ENCODE peak calls at places on chromosomes 11 and 22, in six cellular contexts. Q is K562, F is GM12878, C is stomach, E is transverse colon, J is upper lobe of left lung. R is an unnamed sample. For H3K4me1, the result is how much of the 10 kb centered on the place peaks cover.

GRCh38 chr22:24359452-24360120 is 67.8 kb upstream of the ADORA2A start:
- DNase-seq in F (no peak), E (no peak), J (no peak), Q (no peak), C (no peak), R (no peak)

GRCh38 chr11:117985953-117986887 is at the start of gene IL10RA:
- DNase-seq in E (peak), F (no peak), J (peak), C (peak), Q (peak), R (peak)

GRCh38 chr11:119701591-119702260 is 27.3 kb downstream of the NECTIN1 start:
- DNase-seq in C (no peak), F (no peak), E (no peak), Q (no peak), J (no peak), R (no peak)

GRCh38 chr11:64762916-64763803 is 3.4 kb upstream of the PYGM start:
- DNase-seq in Q (no peak), J (no peak), C (peak), F (no peak), E (no peak), R (peak)

GRCh38 chr22:41544671-41545476 is 604 bp upstream of the POLR3H start:
- DNase-seq in Q (no peak), F (no peak), C (no peak), J (no peak), E (no peak), R (no peak)

GRCh38 chr22:27133951-27134664 is 476.7 kb downstream of the MIAT start:
- DNase-seq in F (no peak), Q (peak), E (peak), C (peak), J (peak), R (no peak)

GRCh38 chr22:23305922-23306374 is 125.6 kb downstream of the BCR start:
- DNase-seq in C (peak), Q (no peak), F (no peak), J (peak), E (peak), R (peak)

GRCh38 chr22:46977656-46978343 is 215.3 kb downstream of the TBC1D22A start:
- DNase-seq in J (no peak), F (no peak), C (peak), Q (no peak), E (no peak), R (no peak)

GRCh38 chr11:120225372-120225909 is 14.5 kb upstream of the POU2F3 start:
- DNase-seq in E (no peak), J (no peak), C (no peak), Q (no peak), F (no peak), R (no peak)

GRCh38 chr22:20299736-20300136 is 20.1 kb downstream of the DGCR6L start:
- DNase-seq in J (peak), C (peak), E (peak), Q (no peak), F (no peak), R (no peak)

GRCh38 chr11:77677138-77677537 is 39.5 kb upstream of the CLNS1A start:
- DNase-seq in F (no peak), C (no peak), J (no peak), E (no peak), Q (no peak), R (no peak)

GRCh38 chr11:75498556-75499255 is 27.0 kb downstream of the GDPD5 start:
- DNase-seq in J (no peak), F (no peak), Q (no peak), C (no peak), E (no peak), R (no peak)

GRCh38 chr11:123536690-123537437 is 106.8 kb downstream of the GRAMD1B start:
- DNase-seq in E (no peak), C (no peak), Q (no peak), F (no peak), J (peak), R (no peak)

GRCh38 chr11:3042496-3043314 is 14.5 kb downstream of the CARS1 start:
- DNase-seq in Q (no peak), J (no peak), C (no peak), E (no peak), F (no peak), R (no peak)

GRCh38 chr11:68750197-68750987 is 928 bp downstream of the TESMIN start:
- DNase-seq in Q (peak), C (no peak), F (no peak), E (peak), J (peak), R (no peak)

GRCh38 chr11:121415861-121416260 is 36.3 kb upstream of the SORL1 start:
- DNase-seq in J (peak), E (peak), F (no peak), Q (no peak), C (no peak), R (no peak)

GRCh38 chr11:12901874-12902481 is 107.1 kb upstream of the RASSF10 start:
- DNase-seq in E (no peak), J (no peak), C (no peak), Q (no peak), F (no peak), R (no peak)

GRCh38 chr22:46377566-46378498 is 42.3 kb downstream of the TRMU start:
- DNase-seq in E (peak), Q (no peak), F (no peak), J (peak), C (peak), R (no peak)

GRCh38 chr22:26979294-26979693 is 321.9 kb downstream of the MIAT start:
- DNase-seq in F (no peak), Q (no peak), J (no peak), C (no peak), E (no peak), R (no peak)

GRCh38 chr11:57546869-57547518 is 9.6 kb downstream of the SMTNL1 start:
- DNase-seq in F (no peak), C (no peak), J (no peak), Q (peak), E (no peak), R (no peak)

GRCh38 chr22:25363474-25363873 is 144.0 kb downstream of the CRYBB2 start:
- DNase-seq in J (no peak), E (no peak), Q (no peak), C (no peak), F (no peak), R (peak)
- TF ChIP-seq POLR2AphosphoS5 in J (no peak), E (no peak), Q (no peak), C (no peak), F (no peak), R (no peak)

DNA sequence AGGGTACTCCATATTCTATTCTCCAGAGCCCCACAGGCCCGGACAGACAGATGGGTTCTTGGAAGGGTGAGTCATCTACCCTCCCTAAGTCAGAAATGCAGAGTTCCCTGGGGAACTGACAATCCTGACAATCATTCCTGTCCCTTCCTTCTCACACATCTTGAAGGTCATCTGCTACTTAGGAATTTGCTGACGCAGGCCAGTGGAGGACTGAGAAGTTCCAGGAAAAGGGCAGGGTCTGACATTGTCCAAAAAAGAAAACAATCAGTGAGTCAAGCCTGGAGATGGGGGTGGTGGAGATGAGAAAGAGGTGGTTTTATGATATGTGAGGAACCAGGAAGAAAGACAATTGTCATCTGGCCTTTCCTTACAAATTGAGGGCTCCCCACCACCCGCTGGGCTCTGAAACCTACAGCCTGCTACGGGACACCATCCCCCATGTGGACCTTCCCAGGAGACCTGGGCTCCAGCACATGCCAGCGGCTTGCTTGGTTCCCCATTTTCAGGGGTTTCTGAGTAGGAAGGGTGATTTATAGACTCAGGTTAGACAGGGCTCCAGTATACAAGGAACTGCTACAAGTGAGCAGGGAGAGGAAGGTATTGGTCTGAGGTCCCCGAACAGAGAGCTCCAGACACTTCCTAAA is 12.9 kb downstream of the CD59 start:
- DNase-seq in J (peak), F (no peak), E (no peak), Q (peak), C (no peak), R (no peak)
- H3K4me1 ChIP-seq in J (half or more), F (under half), E (under half), Q (under half), C (half or more), R (half or more)

GRCh38 chr22:36340621-36341020 is 47.1 kb downstream of the MYH9 start:
- DNase-seq in E (no peak), C (peak), F (no peak), J (no peak), Q (no peak), R (no peak)

GRCh38 chr22:36343720-36344105 is 44.1 kb downstream of the MYH9 start:
- DNase-seq in Q (no peak), C (peak), J (peak), E (no peak), F (no peak), R (no peak)

GRCh38 chr22:36343070-36343719 is 44.6 kb downstream of the MYH9 start:
- DNase-seq in C (no peak), Q (no peak), F (no peak), J (no peak), E (no peak), R (no peak)

GRCh38 chr22:36339171-36340065 is 48.3 kb downstream of the MYH9 start:
- DNase-seq in F (no peak), E (no peak), C (no peak), Q (no peak), J (no peak), R (no peak)

GRCh38 chr22:36341640-36342041 is 46.1 kb downstream of the MYH9 start:
- DNase-seq in F (no peak), E (no peak), C (no peak), Q (no peak), J (no peak), R (no peak)
- TF ChIP-seq EP300 in F (no peak), E (no peak), C (no peak), Q (no peak), J (no peak), R (no peak)

GRCh38 chr11:61918251-61919112 is 1.1 kb upstream of the RAB3IL1 start:
- DNase-seq in Q (peak), J (no peak), E (no peak), F (no peak), C (no peak), R (peak)
- TF ChIP-seq POLR2AphosphoS5 in Q (no peak), J (no peak), E (no peak), F (no peak), C (no peak), R (no peak)

DNA sequence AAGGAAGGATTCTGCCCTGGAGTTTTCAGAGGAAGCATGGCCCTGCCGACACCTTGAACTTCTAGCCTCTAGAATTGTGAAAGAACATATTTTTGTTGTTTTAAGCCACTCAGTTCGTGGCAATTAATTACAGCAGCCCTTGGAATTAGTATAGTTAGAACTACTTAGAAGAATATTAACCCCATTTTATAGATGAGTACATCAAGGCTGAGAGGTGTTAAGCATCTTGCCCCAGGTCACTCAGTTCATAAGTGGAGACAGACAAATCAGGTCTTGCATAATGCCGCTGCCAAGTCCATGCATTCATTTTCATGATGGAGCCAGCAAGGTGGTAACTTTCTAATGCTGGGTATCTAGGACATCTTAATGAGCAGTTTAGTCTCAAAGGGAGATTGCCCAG is 26.6 kb downstream of the LDLRAD3 start:
- DNase-seq in E (no peak), C (no peak), Q (no peak), J (no peak), F (no peak), R (no peak)
- H3K4me1 ChIP-seq in E (under half), C (under half), Q (under half), J (under half), F (under half), R (under half)

GRCh38 chr11:95011376-95011775 is 13.7 kb upstream of the KDM4E start:
- DNase-seq in E (no peak), Q (no peak), C (no peak), J (no peak), F (no peak), R (no peak)

DNA sequence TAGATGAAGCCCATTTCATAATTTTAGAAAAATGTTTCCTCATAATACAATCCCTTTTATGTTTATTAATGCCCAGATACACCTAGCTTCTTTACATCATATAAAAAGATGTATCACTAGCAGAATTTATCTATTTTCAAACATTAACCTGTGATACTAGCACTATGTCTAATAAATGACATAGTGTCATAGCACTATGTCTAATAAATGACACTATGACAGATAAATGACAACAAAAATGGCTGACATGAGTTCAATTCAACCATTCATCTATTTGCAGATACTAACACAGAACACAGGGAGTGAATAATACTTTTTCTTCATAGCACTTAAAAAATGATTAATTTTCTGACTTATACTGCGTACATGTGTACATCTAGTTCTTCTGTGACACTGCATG is 19.4 kb upstream of the KDM4E start:
- DNase-seq in E (no peak), C (no peak), J (no peak), F (no peak), Q (no peak), R (no peak)
- TF ChIP-seq EP300 in E (no peak), C (no peak), J (no peak), F (no peak), Q (no peak), R (no peak)

DNA sequence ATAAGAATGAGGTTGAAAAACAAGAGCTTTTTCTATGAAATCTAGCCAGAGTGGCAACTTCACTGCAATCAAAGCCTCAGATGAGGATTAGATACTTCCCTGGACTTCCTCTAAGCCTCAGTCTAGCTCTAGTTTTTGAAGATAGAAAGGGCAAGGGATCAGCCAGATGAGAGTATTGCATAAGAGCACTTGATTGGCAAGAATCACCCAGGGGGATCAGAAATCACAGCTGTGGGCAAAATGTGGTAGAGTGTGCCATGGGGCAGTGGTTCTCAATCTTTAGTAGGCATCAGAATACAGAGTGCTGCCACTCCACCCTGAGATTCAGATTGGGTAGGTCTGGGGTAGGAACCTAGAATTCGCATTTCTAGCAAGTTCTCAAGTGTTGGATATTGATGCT is 82.4 kb downstream of the EXT2 start:
- DNase-seq in C (no peak), Q (no peak), E (no peak), J (no peak), F (no peak), R (no peak)
- TF ChIP-seq POLR2AphosphoS5 in C (no peak), Q (no peak), E (no peak), J (no peak), F (no peak), R (no peak)

GRCh38 chr11:61890536-61891330 is 612 bp downstream of the FADS3 start:
- DNase-seq in F (no peak), C (no peak), E (peak), Q (peak), J (peak), R (no peak)

GRCh38 chr11:61888043-61888442 is 3.3 kb downstream of the FADS3 start:
- DNase-seq in F (no peak), E (peak), C (no peak), Q (no peak), J (peak), R (peak)

GRCh38 chr11:61888590-61888989 is 2.8 kb downstream of the FADS3 start:
- DNase-seq in J (no peak), C (no peak), Q (no peak), E (no peak), F (no peak), R (no peak)

GRCh38 chr11:61891331-61892084 is at the start of gene FADS3:
- DNase-seq in Q (peak), F (no peak), C (peak), E (peak), J (peak), R (peak)

DNA sequence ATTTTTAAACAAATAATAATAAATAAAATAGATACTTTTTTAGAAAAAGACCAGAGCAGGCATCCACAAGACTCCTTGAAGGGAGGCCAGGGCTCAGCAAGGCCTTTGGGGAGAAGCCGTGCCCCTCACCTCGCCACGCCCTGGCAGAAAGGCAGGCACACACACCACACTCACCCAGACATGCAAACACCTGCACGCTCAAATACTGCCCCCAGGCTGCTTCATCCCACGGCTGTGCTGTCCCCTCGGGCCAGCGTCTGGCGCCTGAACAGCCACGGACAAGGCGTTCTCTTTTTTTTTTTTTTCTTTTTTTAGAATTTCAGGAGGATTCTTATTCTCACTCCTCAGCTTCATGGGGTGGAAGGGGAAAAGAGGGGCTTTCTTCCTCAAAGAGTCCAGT is 1.5 kb downstream of the FADS3 start:
- DNase-seq in C (no peak), F (no peak), E (no peak), Q (no peak), J (no peak), R (no peak)
- H3K4me1 ChIP-seq in C (under half), F (under half), E (under half), Q (under half), J (under half), R (under half)

DNA sequence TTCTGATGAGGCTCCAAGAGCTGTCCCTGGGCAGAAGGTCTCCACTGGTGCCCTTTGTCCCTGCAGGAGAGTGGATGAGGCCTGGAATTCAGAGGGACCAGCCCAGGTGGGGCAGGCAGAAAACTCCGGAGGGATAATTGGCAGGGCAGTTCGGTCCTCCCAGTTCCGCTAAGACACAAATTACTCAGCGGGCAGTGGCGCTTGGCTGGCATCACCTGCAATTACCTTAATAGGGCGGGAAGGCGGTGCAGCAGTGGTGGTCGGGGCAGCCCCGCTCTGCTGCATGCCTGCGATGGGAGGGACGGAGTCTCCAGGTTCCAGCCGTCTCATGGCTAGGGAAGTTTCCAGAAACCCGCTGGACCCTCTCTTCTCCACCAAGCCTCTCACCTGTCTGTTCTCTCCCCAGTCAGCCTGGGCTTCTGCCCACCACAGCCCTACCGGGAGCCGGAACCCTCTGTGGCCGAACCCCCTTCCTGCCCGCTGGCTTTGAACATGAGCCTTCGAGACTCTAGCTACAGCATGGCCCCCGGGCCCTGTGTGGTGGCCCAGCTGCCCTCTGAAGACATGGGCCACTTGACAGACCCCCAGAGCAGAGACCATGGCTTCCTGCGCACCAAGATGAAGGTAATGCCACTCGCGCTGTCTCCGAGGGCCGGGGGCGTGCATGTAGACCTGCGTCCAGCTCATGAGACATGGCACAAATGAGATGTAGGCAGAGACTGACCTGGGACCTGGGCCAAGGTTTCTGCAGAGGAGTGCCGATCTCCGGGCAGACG is 7.0 kb downstream of the OVOL1 start:
- DNase-seq in F (no peak), C (no peak), E (peak), Q (no peak), J (no peak), R (no peak)
- TF ChIP-seq EP300 in F (no peak), C (no peak), E (no peak), Q (no peak), J (no peak), R (no peak)